ENCODE peak calls at places on chromosomes 4 and X, in six cellular contexts. Q is GM23338, O is mammary epithelial cell, Y is SK-N-SH, X is osteoblast, K is endothelial cell of umbilical vein. S is an unnamed sample.
A peak's percentile ranks its signal among the peaks of the same experiment; 100 is the strongest.

GRCh38 chr4:145177906-145178538 is 2.4 kb downstream of the OTUD4 start:
- DNase-seq in X (peak; percentile 65), Y (no peak), Q (peak; percentile 25), K (peak; percentile 89), O (peak; percentile 63), S (peak; percentile 54)

GRCh38 chr4:106704253-106704870 is 331.8 kb downstream of the DKK2 start:
- DNase-seq in O (peak; percentile 59), Q (no peak), K (no peak), Y (no peak), X (no peak), S (no peak)

GRCh38 chrX:56920338-56920997 is 74.9 kb downstream of the SPIN3 start:
- DNase-seq in K (no peak), Q (no peak), Y (no peak), X (no peak), O (no peak), S (no peak)

GRCh38 chrX:35890699-35891098 is 28.8 kb upstream of the CFAP47 start:
- DNase-seq in O (peak; percentile 35), Q (peak; percentile 71), K (no peak), Y (peak; percentile 38), X (peak; percentile 14), S (peak; percentile 50)

GRCh38 chr4:7973545-7973981 is 33.9 kb upstream of the AFAP1 start:
- DNase-seq in O (peak; percentile 90), Y (no peak), K (no peak), X (peak; percentile 93), Q (no peak), S (peak; percentile 52)

GRCh38 chr4:171954650-171955049 is 141.4 kb downstream of the GALNTL6 start:
- DNase-seq in O (peak; percentile 10), X (no peak), K (no peak), Y (no peak), Q (no peak), S (peak; percentile 38)

GRCh38 chrX:23118890-23119527 is 119.2 kb downstream of the DDX53 start:
- DNase-seq in Q (peak; percentile 8), Y (no peak), O (no peak), K (no peak), X (no peak), S (no peak)

GRCh38 chr4:110533940-110534339 is 58.0 kb downstream of the ENPEP start:
- DNase-seq in O (peak; percentile 89), K (peak; percentile 94), X (peak; percentile 76), Y (no peak), Q (peak; percentile 32), S (peak; percentile 99)

GRCh38 chr4:113469023-113469390 is 292.5 kb downstream of the CAMK2D start:
- DNase-seq in Q (no peak), X (no peak), O (no peak), Y (no peak), K (peak; percentile 83), S (no peak)

GRCh38 chr4:125952631-125953030 is 637.9 kb downstream of the FAT4 start:
- DNase-seq in O (no peak), K (no peak), X (no peak), Q (no peak), Y (no peak), S (no peak)

GRCh38 chrX:123570011-123570590 is 162.8 kb downstream of the THOC2 start:
- DNase-seq in Q (no peak), K (no peak), X (no peak), Y (no peak), O (peak; percentile 1), S (no peak)

GRCh38 chr4:38867478-38868054 is at the start of gene FAM114A1:
- DNase-seq in Y (peak; percentile 94), O (peak; percentile 70), X (peak; percentile 98), Q (peak; percentile 79), K (peak; percentile 80), S (peak; percentile 83)

GRCh38 chr4:83906561-83906960 is 370.7 kb downstream of the GPAT3 start:
- DNase-seq in Y (no peak), K (no peak), Q (no peak), O (no peak), X (no peak), S (no peak)

GRCh38 chr4:31104033-31104432 is 383.9 kb downstream of the PCDH7 start:
- DNase-seq in Q (no peak), X (no peak), Y (no peak), O (no peak), K (no peak), S (peak; percentile 74)

GRCh38 chr4:123936615-123937014 is 540.0 kb downstream of the SPRY1 start:
- DNase-seq in X (no peak), O (no peak), Y (no peak), Q (no peak), K (peak; percentile 64), S (no peak)

GRCh38 chrX:118727686-118728339 is 407 bp downstream of the IL13RA1 start:
- DNase-seq in Y (no peak), K (peak; percentile 55), X (no peak), Q (no peak), O (peak; percentile 18), S (peak; percentile 57)

GRCh38 chrX:119755981-119756533 is 2.3 kb upstream of the SOWAHD start:
- DNase-seq in X (peak; percentile 47), K (no peak), Y (no peak), O (no peak), Q (no peak), S (peak; percentile 80)
- H3K4me2 ChIP-seq in X (no peak overlapping the region), K (no peak overlapping the region), Y (no peak overlapping the region), O (no peak overlapping the region), Q (peak overlapping the region; percentile 81), S (no peak overlapping the region)

DNA sequence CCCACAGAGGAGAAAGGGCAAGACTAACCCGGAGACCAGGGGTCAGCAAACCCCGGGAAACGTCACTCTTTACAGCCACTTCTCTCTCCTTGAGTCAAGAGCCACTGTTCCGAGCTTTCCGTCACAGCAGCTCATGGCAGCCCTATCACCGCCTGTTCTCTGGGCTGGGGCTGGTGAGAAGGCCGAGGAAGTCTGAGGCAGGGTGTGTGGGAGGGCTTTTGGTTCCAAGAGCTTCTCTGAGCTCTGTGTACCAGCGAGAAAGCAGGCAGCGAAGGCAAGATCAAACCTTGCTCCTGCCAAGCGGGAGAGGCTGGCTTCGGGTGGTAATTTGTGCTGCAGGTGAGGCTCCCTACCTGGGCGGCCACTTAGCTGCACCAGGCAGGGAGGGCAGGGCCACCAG is 41.7 kb downstream of the DCTD start:
- DNase-seq in X (no peak), Y (no peak), Q (no peak), K (no peak), O (no peak), S (no peak)
- H3K4me2 ChIP-seq in X (no peak overlapping the region), Y (no peak overlapping the region), Q (no peak overlapping the region), K (no peak overlapping the region), O (no peak overlapping the region), S (no peak overlapping the region)

DNA sequence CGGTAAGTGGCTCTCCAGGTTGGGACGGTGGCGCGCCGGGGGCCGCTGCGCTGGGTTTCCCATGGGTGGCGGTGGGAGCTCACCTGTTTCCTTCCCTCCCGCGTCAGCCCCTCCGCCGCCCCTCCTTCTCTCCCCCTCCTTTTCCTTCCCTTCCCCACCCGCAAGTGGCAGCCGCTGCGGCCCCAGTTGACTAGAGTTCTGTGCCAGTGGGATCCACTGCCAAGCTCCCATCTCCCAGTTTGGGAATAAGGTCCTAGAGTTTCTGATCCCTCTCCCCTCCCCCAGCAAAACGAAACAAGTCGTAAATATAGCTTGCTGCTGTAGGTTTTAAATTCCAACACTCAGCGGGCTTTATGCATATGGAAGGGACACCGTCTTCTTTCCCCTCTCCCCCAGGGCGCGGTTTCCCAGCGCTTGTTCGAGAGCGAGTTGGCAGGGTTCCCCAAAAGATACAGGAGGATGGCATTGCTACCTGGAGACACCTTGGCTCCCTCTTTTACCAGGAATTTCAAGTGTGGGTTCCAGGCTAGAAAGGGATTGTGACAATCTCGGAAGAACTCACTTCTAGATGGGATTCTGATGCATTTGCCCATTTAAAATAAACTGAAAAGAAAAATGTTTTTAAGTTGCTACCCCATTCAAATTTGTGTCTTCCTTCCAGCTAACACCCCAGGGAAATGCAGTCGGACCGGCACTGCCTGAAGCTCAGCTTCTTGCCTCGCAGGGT is 1.2 kb downstream of the TLL1 start:
- DNase-seq in Y (peak; percentile 16), K (peak; percentile 37), X (peak; percentile 64), O (peak; percentile 50), Q (peak; percentile 47), S (peak; percentile 14)
- H3K4me2 ChIP-seq in Y (peak overlapping the region; percentile 89), K (peak overlapping the region; percentile 98), X (peak overlapping the region; percentile 88), O (peak overlapping the region; percentile 97), Q (peak overlapping the region; percentile 96), S (peak overlapping the region; percentile 100)

DNA sequence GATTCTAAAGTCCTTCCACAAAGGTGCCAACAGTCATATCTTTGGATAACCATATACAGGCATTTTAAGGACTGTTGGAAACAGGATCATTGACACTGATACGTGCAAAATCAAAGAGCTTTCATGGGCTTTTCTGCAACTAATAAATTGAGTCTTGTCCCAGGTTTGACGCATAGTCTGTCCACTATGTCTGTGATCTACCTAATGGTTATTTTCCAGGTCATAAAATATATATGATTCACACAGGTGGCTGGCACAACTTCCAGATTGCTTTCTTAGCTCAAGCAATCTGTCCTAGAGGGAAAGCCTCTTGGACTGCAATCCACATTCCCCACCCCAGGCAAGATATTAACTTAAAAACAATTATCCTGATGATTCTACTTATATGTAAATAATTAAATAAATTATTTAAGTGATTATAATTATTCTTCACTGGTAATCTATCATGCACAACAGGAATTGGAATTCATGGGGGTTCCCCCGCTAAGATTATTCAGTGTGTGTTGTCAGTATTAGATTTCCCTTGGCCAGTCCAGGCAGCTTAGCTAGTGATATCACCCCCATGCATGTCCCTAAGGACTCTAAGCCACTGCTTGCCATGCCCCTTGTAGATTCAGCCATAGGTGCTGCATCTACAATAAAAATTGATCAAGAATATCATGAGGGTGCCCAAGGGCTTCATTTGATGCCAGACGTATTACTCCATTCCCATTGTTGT is 97.8 kb downstream of the TLL1 start:
- DNase-seq in X (no peak), O (no peak), K (no peak), Q (no peak), Y (no peak), S (no peak)
- H3K4me2 ChIP-seq in X (no peak overlapping the region), O (no peak overlapping the region), K (no peak overlapping the region), Q (no peak overlapping the region), Y (no peak overlapping the region), S (no peak overlapping the region)

GRCh38 chr4:72031868-72032619 is at the start of gene NPFFR2:
- DNase-seq in O (peak; percentile 2), Q (peak; percentile 76), K (peak; percentile 20), Y (peak; percentile 62), X (peak; percentile 10), S (peak; percentile 47)
- H3K4me2 ChIP-seq in O (peak within 1 kb of the TSS; percentile 65), Q (peak within 1 kb of the TSS; percentile 79), K (peak within 1 kb of the TSS; percentile 8), Y (peak within 1 kb of the TSS; percentile 71), X (peak within 1 kb of the TSS; percentile 33), S (peak within 1 kb of the TSS; percentile 76)